ENCODE peak calls at places on chromosomes 6 and 20, in five cellular contexts. Z, Y, R, X and A are unnamed samples.

GRCh38 chr20:37758332-37758731 is 64.5 kb downstream of the CTNNBL1 start:
- DNase-seq in Z (no peak), X (no peak), R (peak; percentile 13), Y (no peak), A (no peak)

GRCh38 chr6:90676516-90676915 is 89.6 kb upstream of the MAP3K7 start:
- DNase-seq in R (no peak), X (no peak), Y (no peak), Z (no peak), A (no peak)

GRCh38 chr20:53786071-53786444 is 192.4 kb upstream of the ZNF217 start:
- DNase-seq in Y (no peak), X (no peak), Z (no peak), R (no peak), A (no peak)

GRCh38 chr20:48302844-48303552 is 517.7 kb upstream of the SULF2 start:
- DNase-seq in Z (no peak), R (no peak), Y (no peak), X (no peak), A (no peak)

GRCh38 chr20:46194409-46194808 is 76.3 kb downstream of the CD40 start:
- DNase-seq in Z (no peak), Y (no peak), R (no peak), X (no peak), A (no peak)

GRCh38 chr20:658731-659291 is 5.8 kb upstream of the SRXN1 start:
- DNase-seq in X (no peak), Y (no peak), Z (no peak), R (no peak), A (no peak)

GRCh38 chr6:130163261-130163660 is 59.5 kb downstream of the SAMD3 start:
- DNase-seq in R (no peak), Z (no peak), Y (no peak), X (no peak), A (no peak)

GRCh38 chr6:110864816-110865215 is 9.8 kb upstream of the AMD1 start:
- DNase-seq in R (no peak), X (no peak), Y (no peak), Z (no peak), A (no peak)

GRCh38 chr6:32764050-32764449 is 718 bp upstream of the HLA-DQB2 start:
- DNase-seq in Z (no peak), Y (no peak), X (no peak), R (no peak), A (no peak)

GRCh38 chr20:3043381-3043780 is at the start of gene GNRH2:
- DNase-seq in Y (no peak), X (no peak), Z (no peak), R (no peak), A (no peak)

GRCh38 chr6:43150051-43150751 is 20.9 kb upstream of the SRF start:
- DNase-seq in Y (no peak), R (no peak), Z (no peak), X (no peak), A (no peak)

GRCh38 chr6:142318714-142319113 is 16.9 kb downstream of the ADGRG6 start:
- DNase-seq in Z (no peak), Y (no peak), R (no peak), X (no peak), A (no peak)

GRCh38 chr6:167645383-167645782 is 181.3 kb upstream of the AFDN start:
- DNase-seq in R (no peak), Z (no peak), X (no peak), Y (no peak), A (no peak)

GRCh38 chr20:54073288-54073687 is 2.9 kb upstream of the BCAS1 start:
- DNase-seq in Y (no peak), X (no peak), R (no peak), Z (no peak), A (no peak)

GRCh38 chr6:140485740-140486467 is 1111.5 kb upstream of the CITED2 start:
- DNase-seq in X (no peak), Z (no peak), R (peak; percentile 21), Y (no peak), A (no peak)

GRCh38 chr20:19743650-19744015 is 14.4 kb upstream of the RIN2 start:
- DNase-seq in X (no peak), R (no peak), Z (no peak), Y (no peak), A (no peak)

GRCh38 chr6:114304304-114304887 is 38.4 kb downstream of the HS3ST5 start:
- DNase-seq in X (no peak), Z (no peak), Y (no peak), R (peak; percentile 10), A (peak; percentile 18)

GRCh38 chr20:59623583-59623982 is 19.2 kb downstream of the PHACTR3 start:
- DNase-seq in Y (no peak), R (no peak), X (no peak), Z (no peak), A (no peak)

GRCh38 chr20:50120935-50121693 is 8.2 kb upstream of the UBE2V1 start:
- DNase-seq in Y (no peak), X (peak; percentile 85), R (peak; percentile 66), Z (no peak), A (peak; percentile 60)

GRCh38 chr20:47338131-47338628 is 18.3 kb downstream of the ZMYND8 start:
- DNase-seq in R (no peak), Y (peak; percentile 47), X (no peak), Z (no peak), A (no peak)

GRCh38 chr6:17466707-17467106 is 73.3 kb downstream of the CAP2 start:
- DNase-seq in X (no peak), R (no peak), Z (no peak), Y (no peak), A (no peak)

GRCh38 chr6:23243858-23244257 is 674.5 kb downstream of the HDGFL1 start:
- DNase-seq in Y (no peak), X (no peak), Z (no peak), R (no peak), A (no peak)

GRCh38 chr20:13758884-13759283 is 25.8 kb downstream of the ESF1 start:
- DNase-seq in R (no peak), Y (no peak), X (no peak), Z (no peak), A (no peak)

GRCh38 chr6:152529364-152529763 is 107.8 kb downstream of the SYNE1 start:
- DNase-seq in R (no peak), Y (no peak), X (no peak), Z (no peak), A (no peak)

GRCh38 chr20:42173440-42173839 is 555.3 kb upstream of the CHD6 start:
- DNase-seq in X (no peak), R (no peak), Y (no peak), Z (no peak), A (no peak)

GRCh38 chr20:21394120-21394519 is 3.2 kb downstream of the NKX2-4 start:
- DNase-seq in Y (no peak), Z (no peak), X (no peak), R (no peak), A (no peak)

GRCh38 chr6:32082951-32083350 is 26.2 kb downstream of the TNXB start:
- DNase-seq in R (no peak), Z (peak; percentile 25), Y (no peak), X (no peak), A (no peak)

GRCh38 chr20:44988772-44989171 is 22.5 kb downstream of the STK4 start:
- DNase-seq in R (no peak), Y (no peak), X (no peak), Z (no peak), A (no peak)

GRCh38 chr20:44990425-44990824 is 24.1 kb downstream of the STK4 start:
- DNase-seq in Z (no peak), R (peak; percentile 54), X (no peak), Y (no peak), A (no peak)

GRCh38 chr20:44993343-44993742 is 27.0 kb downstream of the STK4 start:
- DNase-seq in R (no peak), X (no peak), Z (no peak), Y (no peak), A (no peak)

DNA sequence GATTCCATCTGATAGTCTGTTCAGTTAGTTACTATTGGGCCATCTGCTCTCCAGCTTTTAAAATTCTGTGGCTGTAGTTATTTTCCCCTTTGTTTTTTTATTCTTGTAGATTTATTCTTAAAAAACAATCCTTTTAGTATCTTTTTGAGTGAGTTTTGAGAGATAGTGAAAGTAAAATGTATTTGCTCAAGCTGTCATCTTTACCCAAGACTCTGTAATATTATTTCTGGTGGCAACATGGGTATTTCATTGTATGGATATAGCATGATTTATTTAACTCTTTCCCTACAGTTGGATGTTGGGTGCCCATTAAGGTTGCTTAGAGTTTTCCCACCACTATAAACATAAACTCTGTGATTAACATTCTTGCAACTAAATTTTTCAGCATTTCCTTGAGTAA is 24.6 kb downstream of the STK4 start:
- DNase-seq in Z (no peak), X (no peak), Y (no peak), R (no peak), A (no peak)
- H3K4me3 ChIP-seq in Z (peak overlapping the region; percentile 25), X (no peak overlapping the region), Y (no peak overlapping the region), R (peak overlapping the region; percentile 48), A (no peak overlapping the region)

GRCh38 chr20:32035398-32035852 is 16.6 kb upstream of the HCK start:
- DNase-seq in X (no peak), Y (no peak), R (peak; percentile 57), Z (no peak), A (no peak)

GRCh38 chr20:32036252-32036651 is 15.8 kb upstream of the HCK start:
- DNase-seq in R (no peak), X (no peak), Y (no peak), Z (no peak), A (no peak)

GRCh38 chr20:32037929-32038328 is 14.1 kb upstream of the HCK start:
- DNase-seq in X (no peak), Z (no peak), Y (no peak), R (no peak), A (no peak)

GRCh38 chr20:32034581-32035397 is 17.3 kb upstream of the HCK start:
- DNase-seq in Z (no peak), Y (no peak), R (peak; percentile 56), X (no peak), A (no peak)

GRCh38 chr20:32036716-32037355 is 15.2 kb upstream of the HCK start:
- DNase-seq in R (no peak), X (no peak), Z (no peak), Y (no peak), A (no peak)
- H3K4me3 ChIP-seq in R (no peak overlapping the region), X (no peak overlapping the region), Z (no peak overlapping the region), Y (no peak overlapping the region), A (no peak overlapping the region)

DNA sequence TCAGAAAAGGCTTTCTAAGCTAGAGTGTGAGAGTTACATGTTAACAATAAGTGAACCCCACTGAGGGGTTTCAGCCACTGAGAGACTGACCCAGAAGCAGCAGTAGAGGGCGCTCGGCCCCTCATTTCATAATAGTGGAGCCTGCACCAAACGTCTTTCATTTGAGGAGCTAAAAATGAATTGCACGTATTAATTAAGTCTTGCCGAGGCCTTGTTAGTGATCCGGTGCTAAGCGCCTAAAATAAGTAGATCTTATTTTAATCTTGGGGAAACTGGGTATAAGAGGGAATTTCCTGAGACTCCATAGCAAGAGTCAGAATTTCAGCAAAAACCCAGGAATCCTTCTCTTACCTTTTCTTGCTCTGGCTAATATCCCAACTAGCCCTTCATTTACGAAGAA is 209.7 kb downstream of the FARS2 start:
- DNase-seq in Z (no peak), X (no peak), R (peak; percentile 75), Y (peak; percentile 48), A (peak; percentile 67)
- H3K4me3 ChIP-seq in Z (no peak overlapping the region), X (no peak overlapping the region), R (no peak overlapping the region), Y (no peak overlapping the region), A (no peak overlapping the region)

GRCh38 chr20:57123139-57123903 is 143.1 kb downstream of the BMP7 start:
- DNase-seq in X (no peak), R (no peak), Z (no peak), Y (no peak), A (no peak)
- H3K4me3 ChIP-seq in X (no peak overlapping the region), R (no peak overlapping the region), Z (no peak overlapping the region), Y (no peak overlapping the region), A (no peak overlapping the region)